ENCODE peak calls at places on chromosomes 4 and X, in eight cellular contexts. One of them, this sample, is unnamed.

GRCh38 chr4:52106142-52106541 is 55.0 kb downstream of the SPATA18 start:
- DNase-seq in lower leg skin: no peak
- DNase-seq in Calu3: no peak
- DNase-seq in AG10803: no peak
- DNase-seq in DMS 273 treated with DMSO at 0.1 percent for 48 hours: no peak
- DNase-seq in GM12891: no peak
- DNase-seq in MM.1S: no peak
- DNase-seq in germinal center: no peak
- DNase-seq in this sample: no peak

GRCh38 chr4:139841464-139842195 is 176.0 kb downstream of the MGST2 start:
- DNase-seq in lower leg skin: no peak
- DNase-seq in Calu3: peak
- DNase-seq in AG10803: no peak
- DNase-seq in DMS 273 treated with DMSO at 0.1 percent for 48 hours: no peak
- DNase-seq in GM12891: no peak
- DNase-seq in MM.1S: no peak
- DNase-seq in germinal center: peak
- DNase-seq in this sample: no peak

GRCh38 chr4:40038972-40039371 is 17.7 kb upstream of the N4BP2 start:
- DNase-seq in lower leg skin: no peak
- DNase-seq in Calu3: no peak
- DNase-seq in AG10803: peak
- DNase-seq in DMS 273 treated with DMSO at 0.1 percent for 48 hours: no peak
- DNase-seq in GM12891: no peak
- DNase-seq in MM.1S: no peak
- DNase-seq in germinal center: no peak
- DNase-seq in this sample: no peak

GRCh38 chrX:110733166-110733565 is 62.5 kb downstream of the CHRDL1 start:
- DNase-seq in lower leg skin: no peak
- DNase-seq in Calu3: no peak
- DNase-seq in AG10803: no peak
- DNase-seq in DMS 273 treated with DMSO at 0.1 percent for 48 hours: no peak
- DNase-seq in GM12891: no peak
- DNase-seq in MM.1S: no peak
- DNase-seq in germinal center: no peak
- DNase-seq in this sample: no peak

GRCh38 chr4:102620697-102621497 is 119.7 kb downstream of the NFKB1 start:
- DNase-seq in lower leg skin: no peak
- DNase-seq in Calu3: peak
- DNase-seq in AG10803: peak
- DNase-seq in DMS 273 treated with DMSO at 0.1 percent for 48 hours: peak
- DNase-seq in GM12891: no peak
- DNase-seq in MM.1S: peak
- DNase-seq in germinal center: peak
- DNase-seq in this sample: peak

GRCh38 chrX:71533850-71534515 is 1.1 kb downstream of the OGT start:
- DNase-seq in lower leg skin: peak
- DNase-seq in Calu3: peak
- DNase-seq in AG10803: peak
- DNase-seq in DMS 273 treated with DMSO at 0.1 percent for 48 hours: no peak
- DNase-seq in GM12891: no peak
- DNase-seq in MM.1S: peak
- DNase-seq in germinal center: peak
- DNase-seq in this sample: peak

GRCh38 chrX:110210417-110211139 is 107.3 kb downstream of the AMMECR1 start:
- DNase-seq in lower leg skin: no peak
- DNase-seq in Calu3: no peak
- DNase-seq in AG10803: peak
- DNase-seq in DMS 273 treated with DMSO at 0.1 percent for 48 hours: peak
- DNase-seq in GM12891: no peak
- DNase-seq in MM.1S: no peak
- DNase-seq in germinal center: no peak
- DNase-seq in this sample: peak

GRCh38 chr4:70709551-70710080 is 12.1 kb upstream of the RUFY3 start:
- DNase-seq in lower leg skin: no peak
- DNase-seq in Calu3: no peak
- DNase-seq in AG10803: no peak
- DNase-seq in DMS 273 treated with DMSO at 0.1 percent for 48 hours: no peak
- DNase-seq in GM12891: no peak
- DNase-seq in MM.1S: no peak
- DNase-seq in germinal center: no peak
- DNase-seq in this sample: no peak

GRCh38 chr4:20520901-20521300 is 179.4 kb upstream of the PACRGL start:
- DNase-seq in lower leg skin: no peak
- DNase-seq in Calu3: no peak
- DNase-seq in AG10803: peak
- DNase-seq in DMS 273 treated with DMSO at 0.1 percent for 48 hours: no peak
- DNase-seq in GM12891: no peak
- DNase-seq in MM.1S: no peak
- DNase-seq in germinal center: no peak
- DNase-seq in this sample: peak

GRCh38 chr4:150379454-150379853 is 202.5 kb upstream of the MAB21L2 start:
- DNase-seq in lower leg skin: no peak
- DNase-seq in Calu3: no peak
- DNase-seq in AG10803: no peak
- DNase-seq in DMS 273 treated with DMSO at 0.1 percent for 48 hours: no peak
- DNase-seq in GM12891: no peak
- DNase-seq in MM.1S: no peak
- DNase-seq in germinal center: no peak
- DNase-seq in this sample: peak

GRCh38 chrX:1554469-1555210 is 17.7 kb upstream of the P2RY8 start:
- DNase-seq in lower leg skin: peak
- DNase-seq in Calu3: no peak
- DNase-seq in AG10803: no peak
- DNase-seq in DMS 273 treated with DMSO at 0.1 percent for 48 hours: no peak
- DNase-seq in GM12891: no peak
- DNase-seq in MM.1S: no peak
- DNase-seq in germinal center: peak
- DNase-seq in this sample: no peak